ENCODE peak calls at places on chromosomes 13 and 19, in seven cellular contexts. One of them, this sample, is unnamed.

GRCh38 chr19:44212865-44213346 is 574 bp downstream of the ZNF227 start:
- DNase-seq in BE2C: no peak
- DNase-seq in AG04450: no peak
- DNase-seq in CD4-positive, alpha-beta T cell: no peak
- DNase-seq in thoracic aorta: no peak
- DNase-seq in CD4-positive, alpha-beta memory T cell: no peak
- DNase-seq in tibial artery: no peak
- DNase-seq in this sample: no peak

GRCh38 chr19:9702186-9702585 is 27.3 kb upstream of the ZNF562 start:
- DNase-seq in CD4-positive, alpha-beta memory T cell: no peak
- DNase-seq in tibial artery: no peak
- DNase-seq in thoracic aorta: no peak
- DNase-seq in AG04450: no peak
- DNase-seq in BE2C: no peak
- DNase-seq in CD4-positive, alpha-beta T cell: no peak
- DNase-seq in this sample: no peak

GRCh38 chr13:27334774-27335490 is 64.3 kb downstream of the RASL11A start:
- DNase-seq in BE2C: no peak
- DNase-seq in CD4-positive, alpha-beta memory T cell: no peak
- DNase-seq in thoracic aorta: no peak
- DNase-seq in AG04450: peak; percentile 66
- DNase-seq in CD4-positive, alpha-beta T cell: no peak
- DNase-seq in tibial artery: no peak
- DNase-seq in this sample: no peak

GRCh38 chr19:10339380-10339960 is at the start of gene ICAM3:
- DNase-seq in CD4-positive, alpha-beta T cell: peak; percentile 34
- DNase-seq in tibial artery: no peak
- DNase-seq in BE2C: no peak
- DNase-seq in thoracic aorta: no peak
- DNase-seq in CD4-positive, alpha-beta memory T cell: peak; percentile 60
- DNase-seq in AG04450: no peak
- DNase-seq in this sample: peak; percentile 36

GRCh38 chr13:51435002-51435578 is 17.7 kb downstream of the INTS6 start:
- DNase-seq in CD4-positive, alpha-beta memory T cell: peak; percentile 42
- DNase-seq in tibial artery: no peak
- DNase-seq in thoracic aorta: no peak
- DNase-seq in AG04450: no peak
- DNase-seq in BE2C: no peak
- DNase-seq in CD4-positive, alpha-beta T cell: no peak
- DNase-seq in this sample: no peak

GRCh38 chr19:49890349-49891311 is 6.1 kb downstream of the IL4I1 start:
- DNase-seq in thoracic aorta: no peak
- DNase-seq in tibial artery: no peak
- DNase-seq in AG04450: no peak
- DNase-seq in CD4-positive, alpha-beta memory T cell: peak; percentile 62
- DNase-seq in BE2C: peak; percentile 82
- DNase-seq in CD4-positive, alpha-beta T cell: peak; percentile 60
- DNase-seq in this sample: peak; percentile 78

GRCh38 chr13:40478775-40479174 is 187.7 kb downstream of the FOXO1 start:
- DNase-seq in tibial artery: no peak
- DNase-seq in thoracic aorta: no peak
- DNase-seq in BE2C: no peak
- DNase-seq in CD4-positive, alpha-beta T cell: no peak
- DNase-seq in CD4-positive, alpha-beta memory T cell: no peak
- DNase-seq in AG04450: no peak
- DNase-seq in this sample: no peak

GRCh38 chr19:2609389-2610116 is 92.9 kb downstream of the GNG7 start:
- DNase-seq in thoracic aorta: no peak
- DNase-seq in CD4-positive, alpha-beta T cell: no peak
- DNase-seq in CD4-positive, alpha-beta memory T cell: no peak
- DNase-seq in BE2C: no peak
- DNase-seq in AG04450: no peak
- DNase-seq in tibial artery: peak; percentile 17
- DNase-seq in this sample: no peak

GRCh38 chr13:77150651-77151050 is 123.7 kb upstream of the FBXL3 start:
- DNase-seq in tibial artery: no peak
- DNase-seq in thoracic aorta: no peak
- DNase-seq in BE2C: no peak
- DNase-seq in CD4-positive, alpha-beta memory T cell: no peak
- DNase-seq in CD4-positive, alpha-beta T cell: no peak
- DNase-seq in AG04450: no peak
- DNase-seq in this sample: no peak

GRCh38 chr19:35458821-35459391 is 10.8 kb downstream of the FFAR2 start:
- DNase-seq in BE2C: no peak
- DNase-seq in tibial artery: no peak
- DNase-seq in CD4-positive, alpha-beta memory T cell: no peak
- DNase-seq in thoracic aorta: no peak
- DNase-seq in AG04450: no peak
- DNase-seq in CD4-positive, alpha-beta T cell: no peak
- DNase-seq in this sample: no peak

GRCh38 chr19:2714531-2715269 is 6.5 kb downstream of the DIRAS1 start:
- DNase-seq in BE2C: no peak
- DNase-seq in CD4-positive, alpha-beta T cell: no peak
- DNase-seq in CD4-positive, alpha-beta memory T cell: no peak
- DNase-seq in AG04450: no peak
- DNase-seq in thoracic aorta: no peak
- DNase-seq in tibial artery: no peak
- DNase-seq in this sample: no peak

GRCh38 chr19:57537953-57538547 is 10.9 kb downstream of the ZNF549 start:
- DNase-seq in BE2C: no peak
- DNase-seq in tibial artery: no peak
- DNase-seq in CD4-positive, alpha-beta memory T cell: no peak
- DNase-seq in thoracic aorta: no peak
- DNase-seq in AG04450: no peak
- DNase-seq in CD4-positive, alpha-beta T cell: no peak
- DNase-seq in this sample: no peak
- H3K9me3 ChIP-seq in BE2C: peaks cover 5% of the 10 kb centered on the region
- H3K9me3 ChIP-seq in tibial artery: peaks cover 70% of the 10 kb centered on the region
- H3K9me3 ChIP-seq in CD4-positive, alpha-beta memory T cell: peaks cover 23% of the 10 kb centered on the region
- H3K9me3 ChIP-seq in thoracic aorta: peaks cover 100% of the 10 kb centered on the region
- H3K9me3 ChIP-seq in AG04450: peaks cover 74% of the 10 kb centered on the region
- H3K9me3 ChIP-seq in CD4-positive, alpha-beta T cell: peaks cover 99% of the 10 kb centered on the region
- H3K9me3 ChIP-seq in this sample: peaks cover 100% of the 10 kb centered on the region

GRCh38 chr19:17125728-17126677 is 50.4 kb downstream of the MYO9B start:
- DNase-seq in CD4-positive, alpha-beta memory T cell: peak; percentile 87
- DNase-seq in tibial artery: peak; percentile 85
- DNase-seq in thoracic aorta: peak; percentile 41
- DNase-seq in BE2C: peak; percentile 94
- DNase-seq in AG04450: no peak
- DNase-seq in CD4-positive, alpha-beta T cell: peak; percentile 55
- DNase-seq in this sample: peak; percentile 64
- H3K9me3 ChIP-seq in CD4-positive, alpha-beta memory T cell: no peaks in the 10 kb centered on the region
- H3K9me3 ChIP-seq in tibial artery: no peaks in the 10 kb centered on the region
- H3K9me3 ChIP-seq in thoracic aorta: no peaks in the 10 kb centered on the region
- H3K9me3 ChIP-seq in BE2C: no peaks in the 10 kb centered on the region
- H3K9me3 ChIP-seq in AG04450: no peaks in the 10 kb centered on the region
- H3K9me3 ChIP-seq in CD4-positive, alpha-beta T cell: no peaks in the 10 kb centered on the region
- H3K9me3 ChIP-seq in this sample: no peaks in the 10 kb centered on the region

GRCh38 chr19:23774156-23774971 is 15.7 kb upstream of the ZNF681 start:
- DNase-seq in tibial artery: no peak
- DNase-seq in BE2C: no peak
- DNase-seq in thoracic aorta: no peak
- DNase-seq in CD4-positive, alpha-beta memory T cell: no peak
- DNase-seq in CD4-positive, alpha-beta T cell: no peak
- DNase-seq in AG04450: no peak
- DNase-seq in this sample: no peak

GRCh38 chr19:23778566-23778965 is 19.9 kb upstream of the ZNF681 start:
- DNase-seq in CD4-positive, alpha-beta T cell: no peak
- DNase-seq in CD4-positive, alpha-beta memory T cell: no peak
- DNase-seq in tibial artery: no peak
- DNase-seq in BE2C: no peak
- DNase-seq in AG04450: no peak
- DNase-seq in thoracic aorta: no peak
- DNase-seq in this sample: no peak

GRCh38 chr19:23779645-23780044 is 21.0 kb upstream of the ZNF681 start:
- DNase-seq in thoracic aorta: no peak
- DNase-seq in BE2C: no peak
- DNase-seq in tibial artery: no peak
- DNase-seq in CD4-positive, alpha-beta memory T cell: no peak
- DNase-seq in AG04450: no peak
- DNase-seq in CD4-positive, alpha-beta T cell: no peak
- DNase-seq in this sample: no peak

GRCh38 chr19:23776507-23777205 is 18.0 kb upstream of the ZNF681 start:
- DNase-seq in BE2C: no peak
- DNase-seq in thoracic aorta: no peak
- DNase-seq in CD4-positive, alpha-beta T cell: no peak
- DNase-seq in tibial artery: no peak
- DNase-seq in CD4-positive, alpha-beta memory T cell: no peak
- DNase-seq in AG04450: no peak
- DNase-seq in this sample: no peak

DNA sequence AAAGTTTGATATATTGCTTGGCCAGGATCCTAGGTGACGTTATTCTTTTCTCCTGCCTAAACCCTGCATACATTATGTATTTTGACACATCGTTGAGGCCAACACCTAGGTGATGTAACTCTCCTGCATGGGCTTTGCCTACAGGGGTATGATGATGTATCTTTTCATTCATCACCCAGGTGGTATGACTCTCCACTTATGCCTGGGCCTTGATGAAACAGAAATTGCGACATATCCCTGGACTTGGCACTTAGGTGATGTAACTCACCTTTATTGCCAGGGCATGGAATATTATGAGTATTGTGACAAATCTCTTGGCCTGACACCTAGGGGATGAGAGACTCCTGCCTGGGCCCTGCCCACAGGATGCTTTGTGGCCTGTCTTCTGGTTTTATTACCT is 18.5 kb upstream of the ZNF681 start:
- DNase-seq in CD4-positive, alpha-beta T cell: no peak
- DNase-seq in BE2C: no peak
- DNase-seq in CD4-positive, alpha-beta memory T cell: no peak
- DNase-seq in thoracic aorta: no peak
- DNase-seq in tibial artery: no peak
- DNase-seq in AG04450: no peak
- DNase-seq in this sample: no peak
- H3K9me3 ChIP-seq in CD4-positive, alpha-beta T cell: no peaks in the 10 kb centered on the region
- H3K9me3 ChIP-seq in BE2C: no peaks in the 10 kb centered on the region
- H3K9me3 ChIP-seq in CD4-positive, alpha-beta memory T cell: no peaks in the 10 kb centered on the region
- H3K9me3 ChIP-seq in thoracic aorta: no peaks in the 10 kb centered on the region
- H3K9me3 ChIP-seq in tibial artery: no peaks in the 10 kb centered on the region
- H3K9me3 ChIP-seq in AG04450: no peaks in the 10 kb centered on the region
- H3K9me3 ChIP-seq in this sample: peaks cover 3% of the 10 kb centered on the region

DNA sequence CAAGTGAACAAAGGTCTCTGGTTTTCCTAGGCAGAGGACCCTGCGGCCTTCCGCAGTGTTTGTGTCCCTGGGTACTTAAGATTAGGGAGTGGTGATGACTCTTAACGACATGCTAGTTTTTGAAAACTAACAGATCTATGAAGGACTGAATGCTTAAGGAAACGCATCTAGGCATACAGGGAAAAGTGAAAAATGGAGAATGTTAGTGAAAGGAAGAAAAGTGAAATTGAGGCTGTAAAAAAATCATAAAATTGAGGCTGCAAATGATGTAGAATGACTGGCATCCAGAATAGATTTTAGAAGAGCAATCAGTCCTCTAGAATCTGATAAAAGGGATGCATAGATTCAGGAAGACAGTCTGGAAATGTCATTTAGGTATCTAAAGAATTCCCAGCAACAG is 3.5 kb downstream of the ZNF260 start:
- DNase-seq in BE2C: no peak
- DNase-seq in AG04450: no peak
- DNase-seq in thoracic aorta: no peak
- DNase-seq in CD4-positive, alpha-beta T cell: no peak
- DNase-seq in CD4-positive, alpha-beta memory T cell: no peak
- DNase-seq in tibial artery: no peak
- DNase-seq in this sample: no peak
- H3K9me3 ChIP-seq in BE2C: peaks cover 3% of the 10 kb centered on the region
- H3K9me3 ChIP-seq in AG04450: peaks cover 43% of the 10 kb centered on the region
- H3K9me3 ChIP-seq in thoracic aorta: peaks cover 59% of the 10 kb centered on the region
- H3K9me3 ChIP-seq in CD4-positive, alpha-beta T cell: peaks cover 51% of the 10 kb centered on the region
- H3K9me3 ChIP-seq in CD4-positive, alpha-beta memory T cell: no peaks in the 10 kb centered on the region
- H3K9me3 ChIP-seq in tibial artery: peaks cover 3% of the 10 kb centered on the region
- H3K9me3 ChIP-seq in this sample: peaks cover 64% of the 10 kb centered on the region

GRCh38 chr19:37519890-37520289 is 13.2 kb downstream of the ZNF793 start:
- DNase-seq in tibial artery: no peak
- DNase-seq in CD4-positive, alpha-beta memory T cell: no peak
- DNase-seq in CD4-positive, alpha-beta T cell: no peak
- DNase-seq in thoracic aorta: no peak
- DNase-seq in BE2C: peak; percentile 52
- DNase-seq in AG04450: no peak
- DNase-seq in this sample: no peak
- H3K9me3 ChIP-seq in tibial artery: no peaks in the 10 kb centered on the region
- H3K9me3 ChIP-seq in CD4-positive, alpha-beta memory T cell: no peaks in the 10 kb centered on the region
- H3K9me3 ChIP-seq in CD4-positive, alpha-beta T cell: peaks cover 58% of the 10 kb centered on the region
- H3K9me3 ChIP-seq in thoracic aorta: peaks cover 27% of the 10 kb centered on the region
- H3K9me3 ChIP-seq in BE2C: no peaks in the 10 kb centered on the region
- H3K9me3 ChIP-seq in AG04450: peaks cover 52% of the 10 kb centered on the region
- H3K9me3 ChIP-seq in this sample: peaks cover 73% of the 10 kb centered on the region

DNA sequence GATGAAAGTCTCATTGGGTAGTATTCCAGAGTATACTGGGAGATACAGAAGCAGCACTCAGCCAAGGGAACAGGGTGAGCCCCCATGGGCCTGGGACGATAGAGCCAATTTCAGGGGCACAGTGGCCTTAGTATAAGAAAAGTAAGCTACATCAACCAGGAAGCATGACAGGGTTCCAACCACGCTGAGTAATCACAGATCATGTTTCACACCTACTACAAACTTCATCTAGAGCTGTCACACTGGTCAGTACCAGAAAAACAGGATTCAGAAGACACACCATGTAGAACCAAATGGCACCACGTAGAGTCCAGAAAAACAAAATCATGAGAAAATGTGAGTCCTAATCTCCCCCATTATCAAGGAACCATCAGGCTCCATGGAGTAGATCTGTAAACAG is 1292.4 kb upstream of the MIR17HG start:
- DNase-seq in CD4-positive, alpha-beta T cell: no peak
- DNase-seq in tibial artery: no peak
- DNase-seq in BE2C: no peak
- DNase-seq in AG04450: no peak
- DNase-seq in CD4-positive, alpha-beta memory T cell: no peak
- DNase-seq in thoracic aorta: no peak
- DNase-seq in this sample: no peak
- H3K9me3 ChIP-seq in CD4-positive, alpha-beta T cell: no peaks in the 10 kb centered on the region
- H3K9me3 ChIP-seq in tibial artery: no peaks in the 10 kb centered on the region
- H3K9me3 ChIP-seq in BE2C: no peaks in the 10 kb centered on the region
- H3K9me3 ChIP-seq in AG04450: no peaks in the 10 kb centered on the region
- H3K9me3 ChIP-seq in CD4-positive, alpha-beta memory T cell: no peaks in the 10 kb centered on the region
- H3K9me3 ChIP-seq in thoracic aorta: no peaks in the 10 kb centered on the region
- H3K9me3 ChIP-seq in this sample: no peaks in the 10 kb centered on the region

DNA sequence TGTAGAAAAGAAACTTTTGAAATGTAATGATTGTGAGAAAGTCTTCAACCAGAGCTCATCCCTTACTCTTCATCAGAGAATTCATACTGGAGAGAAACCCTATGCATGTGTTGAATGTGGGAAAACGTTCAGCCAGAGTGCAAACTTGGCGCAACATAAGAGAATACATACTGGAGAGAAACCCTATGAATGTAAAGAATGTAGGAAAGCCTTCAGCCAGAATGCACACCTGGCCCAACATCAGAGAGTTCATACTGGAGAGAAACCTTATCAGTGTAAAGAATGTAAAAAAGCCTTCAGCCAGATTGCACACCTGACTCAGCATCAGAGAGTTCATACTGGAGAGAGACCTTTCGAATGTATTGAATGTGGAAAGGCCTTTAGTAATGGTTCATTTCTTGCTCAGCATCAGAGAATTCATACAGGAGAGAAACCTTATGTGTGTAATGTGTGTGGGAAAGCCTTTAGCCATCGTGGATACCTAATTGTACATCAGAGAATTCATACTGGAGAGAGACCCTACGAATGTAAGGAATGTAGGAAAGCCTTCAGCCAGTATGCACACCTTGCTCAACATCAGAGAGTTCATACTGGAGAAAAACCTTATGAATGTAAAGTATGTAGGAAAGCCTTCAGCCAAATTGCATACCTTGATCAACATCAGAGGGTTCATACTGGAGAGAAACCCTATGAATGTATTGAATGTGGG is 19.3 kb downstream of the ZNF583 start:
- DNase-seq in tibial artery: no peak
- DNase-seq in thoracic aorta: no peak
- DNase-seq in AG04450: no peak
- DNase-seq in CD4-positive, alpha-beta T cell: no peak
- DNase-seq in BE2C: no peak
- DNase-seq in CD4-positive, alpha-beta memory T cell: no peak
- DNase-seq in this sample: no peak
- H3K9me3 ChIP-seq in tibial artery: peaks cover 27% of the 10 kb centered on the region
- H3K9me3 ChIP-seq in thoracic aorta: peaks cover 97% of the 10 kb centered on the region
- H3K9me3 ChIP-seq in AG04450: peaks cover 32% of the 10 kb centered on the region
- H3K9me3 ChIP-seq in CD4-positive, alpha-beta T cell: peaks cover 100% of the 10 kb centered on the region
- H3K9me3 ChIP-seq in BE2C: peaks cover 16% of the 10 kb centered on the region
- H3K9me3 ChIP-seq in CD4-positive, alpha-beta memory T cell: peaks cover 11% of the 10 kb centered on the region
- H3K9me3 ChIP-seq in this sample: peaks cover 100% of the 10 kb centered on the region